ENCODE peak calls at places on chromosome 11, in six cellular contexts. A is D341Med; R is NCI-H345; D is stimulated activated CD4-positive, alpha-beta T cell treated with anti-CD3 and anti-CD28 coated beads, Interleukin-2, amount 100 ng/mL, for 48 hours; J is body of pancreas; Z is kidney epithelial cell. X is an unnamed sample.

GRCh38 chr11:69650081-69650831 is 9.3 kb downstream of the CCND1 start:
- DNase-seq in A (no peak), R (no peak), D (no peak), J (no peak), Z (no peak), X (no peak)

GRCh38 chr11:117045196-117045595 is 53.0 kb downstream of the SIK3 start:
- DNase-seq in A (peak; percentile 58), R (no peak), D (no peak), J (peak; percentile 22), Z (peak; percentile 48), X (no peak)

GRCh38 chr11:69384548-69385465 is 90.9 kb downstream of the MYEOV start:
- DNase-seq in A (no peak), R (no peak), D (no peak), J (no peak), Z (no peak), X (no peak)

GRCh38 chr11:129910360-129910759 is 15.0 kb upstream of the NFRKB start:
- DNase-seq in A (no peak), R (no peak), D (no peak), J (no peak), Z (no peak), X (no peak)

GRCh38 chr11:120900642-120901041 is 123.3 kb upstream of the TBCEL start:
- DNase-seq in A (no peak), R (no peak), D (no peak), J (no peak), Z (no peak), X (no peak)

GRCh38 chr11:80593981-80594380 is 1153.2 kb upstream of the TENM4 start:
- DNase-seq in A (no peak), R (peak; percentile 21), D (no peak), J (no peak), Z (peak; percentile 4), X (no peak)

GRCh38 chr11:1566381-1567051 is 5.6 kb downstream of the DUSP8 start:
- DNase-seq in A (no peak), R (no peak), D (no peak), J (peak; percentile 13), Z (no peak), X (no peak)

GRCh38 chr11:114354076-114354475 is 46.2 kb downstream of the C11orf71 start:
- DNase-seq in A (no peak), R (no peak), D (no peak), J (no peak), Z (peak; percentile 82), X (no peak)

GRCh38 chr11:76808996-76809395 is 25.8 kb downstream of the TSKU start:
- DNase-seq in A (no peak), R (no peak), D (no peak), J (no peak), Z (no peak), X (no peak)

GRCh38 chr11:120354779-120355178 is 18.6 kb downstream of the ARHGEF12 start:
- DNase-seq in A (no peak), R (no peak), D (no peak), J (no peak), Z (no peak), X (no peak)

GRCh38 chr11:121236115-121237001 is 56.2 kb upstream of the SC5D start:
- DNase-seq in A (no peak), R (no peak), D (no peak), J (no peak), Z (no peak), X (peak; percentile 71)

GRCh38 chr11:86737752-86738151 is 62.6 kb upstream of the PRSS23 start:
- DNase-seq in A (no peak), R (no peak), D (no peak), J (no peak), Z (no peak), X (no peak)